ENCODE peak calls at places on chromosomes 11 and 22, in ten cellular contexts. P is mesendoderm, E is adrenal gland, S is adipocyte, Y is upper lobe of right lung, T is tibial nerve, H is body of pancreas, M is transverse colon, R is fibroblast of lung, W is IMR-90. G is an unnamed sample. For H3K4me1, the result is how much of the 10 kb centered on the place peaks cover.

GRCh38 chr22:31945971-31946680 is 1.8 kb downstream of the YWHAH start:
- DNase-seq in P (no peak), E (no peak), S (peak), Y (no peak), T (no peak), H (no peak), M (no peak), R (no peak), W (peak), G (no peak)

GRCh38 chr22:27597703-27598444 is 203.7 kb downstream of the MN1 start:
- DNase-seq in P (peak), E (no peak), S (no peak), Y (no peak), T (no peak), H (peak), M (no peak), R (peak), W (no peak), G (no peak)

GRCh38 chr22:43270314-43270908 is 72.8 kb downstream of the SCUBE1 start:
- DNase-seq in P (peak), E (no peak), S (no peak), Y (no peak), T (no peak), H (no peak), M (peak), R (no peak), W (no peak), G (no peak)

GRCh38 chr11:43786016-43786415 is 94.6 kb upstream of the ALKBH3 start:
- DNase-seq in P (no peak), E (no peak), S (no peak), Y (no peak), T (no peak), H (no peak), M (no peak), R (no peak), W (no peak), G (no peak)

GRCh38 chr22:23363683-23364082 is 183.4 kb downstream of the BCR start:
- DNase-seq in P (no peak), E (no peak), S (no peak), Y (no peak), T (no peak), H (no peak), M (no peak), R (no peak), W (no peak), G (no peak)

GRCh38 chr22:48241658-48242057 is 1479.2 kb downstream of the TBC1D22A start:
- DNase-seq in P (no peak), E (no peak), S (no peak), Y (peak), T (no peak), H (no peak), M (no peak), R (no peak), W (no peak), G (no peak)

GRCh38 chr22:30857791-30858190 is 110.8 kb downstream of the MORC2 start:
- DNase-seq in P (no peak), E (no peak), S (no peak), Y (no peak), T (no peak), H (no peak), M (no peak), R (no peak), W (no peak), G (no peak)

GRCh38 chr11:128482512-128483191 is 104.7 kb downstream of the ETS1 start:
- DNase-seq in P (no peak), E (no peak), S (peak), Y (no peak), T (peak), H (no peak), M (no peak), R (peak), W (peak), G (no peak)

GRCh38 chr22:18070041-18070440 is 7.7 kb upstream of the PEX26 start:
- DNase-seq in P (no peak), E (no peak), S (no peak), Y (no peak), T (no peak), H (no peak), M (no peak), R (no peak), W (no peak), G (no peak)

GRCh38 chr11:60927600-60927999 is 3.3 kb downstream of the TMEM132A start:
- DNase-seq in P (no peak), E (no peak), S (no peak), Y (peak), T (no peak), H (no peak), M (no peak), R (no peak), W (no peak), G (no peak)

GRCh38 chr11:128502736-128503135 is 84.6 kb downstream of the ETS1 start:
- DNase-seq in P (no peak), E (no peak), S (peak), Y (no peak), T (no peak), H (no peak), M (no peak), R (peak), W (peak), G (no peak)

GRCh38 chr22:43853328-43853931 is 8.9 kb downstream of the SULT4A1 start:
- DNase-seq in P (no peak), E (no peak), S (no peak), Y (peak), T (no peak), H (no peak), M (no peak), R (no peak), W (no peak), G (no peak)

GRCh38 chr11:76763573-76764348 is 19.4 kb upstream of the TSKU start:
- DNase-seq in P (no peak), E (peak), S (peak), Y (no peak), T (no peak), H (no peak), M (no peak), R (peak), W (peak), G (no peak)

DNA sequence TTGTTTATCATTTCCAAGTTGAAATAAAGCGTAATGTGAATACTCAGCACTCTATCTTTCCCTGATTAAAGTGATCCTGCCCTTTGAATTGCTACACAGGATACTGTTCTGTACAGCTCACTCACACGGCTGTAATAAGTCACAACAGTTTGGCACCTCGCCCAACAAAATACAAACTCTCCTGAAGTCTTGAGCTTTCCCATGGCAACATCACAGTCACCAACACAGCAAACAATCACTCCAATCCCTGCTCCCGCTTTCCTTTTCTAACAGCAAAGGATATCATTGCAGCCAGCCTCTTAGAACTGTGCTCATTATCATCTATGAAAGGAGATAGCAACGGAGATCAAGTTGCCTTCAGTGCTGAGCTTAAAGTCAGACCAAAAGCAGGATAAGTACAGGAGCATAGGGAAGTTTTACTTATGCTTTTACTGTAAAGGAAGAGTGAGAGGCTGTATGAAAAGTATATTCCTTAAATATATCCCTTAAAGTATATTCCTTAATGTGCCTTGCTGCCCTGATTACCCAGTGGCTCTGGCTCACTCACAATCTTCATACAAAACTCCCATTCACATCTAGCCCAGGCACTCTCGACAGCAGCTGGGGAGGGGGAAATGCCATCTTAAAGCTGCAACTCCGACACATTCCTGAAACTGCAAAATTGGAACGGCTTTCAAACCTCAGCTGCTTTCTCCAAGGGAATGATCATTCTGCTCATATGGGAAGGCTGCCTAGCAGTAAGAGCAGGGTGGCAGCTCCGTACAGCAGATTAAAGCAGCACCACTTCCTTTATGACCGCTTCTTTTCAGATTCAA is 35.9 kb downstream of the MAML2 start:
- DNase-seq in P (peak), E (peak), S (peak), Y (no peak), T (peak), H (peak), M (peak), R (peak), W (peak), G (peak)
- H3K4me1 ChIP-seq in P (under half), E (under half), S (half or more), Y (half or more), T (half or more), H (half or more), M (half or more), R (under half), W (under half), G (under half)

DNA sequence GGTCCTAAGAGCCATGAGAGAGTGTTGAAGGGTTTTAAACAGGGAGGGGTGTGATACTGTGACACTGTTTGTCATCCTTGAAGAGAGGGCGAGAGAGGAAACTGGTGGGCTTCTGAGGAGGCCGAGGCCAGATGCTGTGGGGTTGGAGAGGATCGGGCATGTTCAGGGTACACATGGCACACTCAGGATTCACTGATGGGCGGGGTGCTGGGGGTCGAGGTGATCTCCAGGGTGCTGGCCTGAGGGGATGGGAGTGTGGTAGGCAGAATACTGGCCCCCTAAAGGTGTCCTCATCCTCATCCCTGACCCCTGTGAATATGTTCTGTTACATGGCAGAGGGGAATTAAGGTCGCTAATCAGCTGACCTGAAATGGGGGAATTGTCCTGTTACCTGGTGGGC is 7.3 kb downstream of the TBC1D22A start:
- DNase-seq in P (no peak), E (no peak), S (no peak), Y (no peak), T (no peak), H (no peak), M (no peak), R (no peak), W (no peak), G (no peak)
- H3K4me1 ChIP-seq in P (under half), E (under half), S (under half), Y (under half), T (under half), H (under half), M (under half), R (under half), W (under half), G (under half)

GRCh38 chr22:38257650-38258246 is 15.1 kb downstream of the TMEM184B start:
- DNase-seq in P (no peak), E (no peak), S (peak), Y (no peak), T (no peak), H (peak), M (peak), R (no peak), W (no peak), G (no peak)
- H3K4me1 ChIP-seq in P (under half), E (under half), S (under half), Y (half or more), T (half or more), H (under half), M (half or more), R (under half), W (under half), G (under half)

GRCh38 chr22:29780781-29781676 is 13.9 kb downstream of the UQCR10 start:
- DNase-seq in P (peak), E (no peak), S (peak), Y (no peak), T (no peak), H (no peak), M (no peak), R (peak), W (peak), G (no peak)

GRCh38 chr22:29786026-29786425 is 18.9 kb downstream of the UQCR10 start:
- DNase-seq in P (no peak), E (no peak), S (no peak), Y (no peak), T (no peak), H (no peak), M (no peak), R (no peak), W (no peak), G (no peak)

GRCh38 chr22:29784451-29785361 is 17.5 kb downstream of the UQCR10 start:
- DNase-seq in P (no peak), E (peak), S (no peak), Y (no peak), T (no peak), H (peak), M (no peak), R (peak), W (peak), G (no peak)

GRCh38 chr22:29780220-29780619 is 13.1 kb downstream of the UQCR10 start:
- DNase-seq in P (no peak), E (no peak), S (no peak), Y (no peak), T (no peak), H (no peak), M (no peak), R (no peak), W (no peak), G (no peak)

GRCh38 chr22:29782061-29782845 is 15.1 kb downstream of the UQCR10 start:
- DNase-seq in P (no peak), E (peak), S (no peak), Y (peak), T (no peak), H (peak), M (peak), R (no peak), W (peak), G (peak)
- H3K4me1 ChIP-seq in P (under half), E (half or more), S (under half), Y (under half), T (half or more), H (half or more), M (under half), R (under half), W (under half), G (under half)

GRCh38 chr11:102292951-102293350 is 24.3 kb upstream of the BIRC3 start:
- DNase-seq in P (no peak), E (no peak), S (no peak), Y (no peak), T (no peak), H (no peak), M (no peak), R (no peak), W (no peak), G (no peak)
- H3K4me1 ChIP-seq in P (under half), E (under half), S (under half), Y (under half), T (under half), H (under half), M (under half), R (under half), W (under half), G (under half)

GRCh38 chr11:33319965-33320813 is 63.0 kb downstream of the HIPK3 start:
- DNase-seq in P (peak), E (no peak), S (no peak), Y (no peak), T (no peak), H (no peak), M (no peak), R (no peak), W (no peak), G (no peak)

GRCh38 chr11:33324211-33324985 is 67.2 kb downstream of the HIPK3 start:
- DNase-seq in P (no peak), E (no peak), S (no peak), Y (no peak), T (no peak), H (no peak), M (no peak), R (no peak), W (no peak), G (no peak)

GRCh38 chr11:33323421-33323820 is 66.2 kb downstream of the HIPK3 start:
- DNase-seq in P (no peak), E (no peak), S (no peak), Y (no peak), T (no peak), H (no peak), M (no peak), R (no peak), W (no peak), G (no peak)

GRCh38 chr11:33320814-33321330 is 63.7 kb downstream of the HIPK3 start:
- DNase-seq in P (peak), E (no peak), S (no peak), Y (no peak), T (no peak), H (no peak), M (no peak), R (no peak), W (peak), G (no peak)

GRCh38 chr11:33321483-33321882 is 64.3 kb downstream of the HIPK3 start:
- DNase-seq in P (no peak), E (no peak), S (no peak), Y (no peak), T (no peak), H (no peak), M (no peak), R (no peak), W (no peak), G (no peak)
- H3K4me1 ChIP-seq in P (under half), E (under half), S (under half), Y (half or more), T (under half), H (under half), M (under half), R (under half), W (under half), G (under half)

GRCh38 chr11:13346470-13346869 is 68.9 kb downstream of the BMAL1 start:
- DNase-seq in P (no peak), E (no peak), S (no peak), Y (no peak), T (no peak), H (no peak), M (no peak), R (no peak), W (no peak), G (no peak)
- H3K4me1 ChIP-seq in P (under half), E (under half), S (under half), Y (under half), T (under half), H (under half), M (under half), R (under half), W (under half), G (under half)

GRCh38 chr11:2694995-2695939 is 4.5 kb downstream of the KCNQ1OT1 start:
- DNase-seq in P (no peak), E (no peak), S (no peak), Y (peak), T (no peak), H (peak), M (no peak), R (no peak), W (no peak), G (no peak)

GRCh38 chr11:2693851-2694261 is 5.9 kb downstream of the KCNQ1OT1 start:
- DNase-seq in P (peak), E (no peak), S (no peak), Y (no peak), T (no peak), H (peak), M (no peak), R (no peak), W (no peak), G (no peak)

GRCh38 chr11:2694495-2694894 is 5.3 kb downstream of the KCNQ1OT1 start:
- DNase-seq in P (no peak), E (no peak), S (no peak), Y (no peak), T (no peak), H (peak), M (no peak), R (no peak), W (no peak), G (no peak)

GRCh38 chr11:2691991-2692841 is 7.6 kb downstream of the KCNQ1OT1 start:
- DNase-seq in P (peak), E (no peak), S (no peak), Y (peak), T (no peak), H (peak), M (no peak), R (no peak), W (no peak), G (no peak)

DNA sequence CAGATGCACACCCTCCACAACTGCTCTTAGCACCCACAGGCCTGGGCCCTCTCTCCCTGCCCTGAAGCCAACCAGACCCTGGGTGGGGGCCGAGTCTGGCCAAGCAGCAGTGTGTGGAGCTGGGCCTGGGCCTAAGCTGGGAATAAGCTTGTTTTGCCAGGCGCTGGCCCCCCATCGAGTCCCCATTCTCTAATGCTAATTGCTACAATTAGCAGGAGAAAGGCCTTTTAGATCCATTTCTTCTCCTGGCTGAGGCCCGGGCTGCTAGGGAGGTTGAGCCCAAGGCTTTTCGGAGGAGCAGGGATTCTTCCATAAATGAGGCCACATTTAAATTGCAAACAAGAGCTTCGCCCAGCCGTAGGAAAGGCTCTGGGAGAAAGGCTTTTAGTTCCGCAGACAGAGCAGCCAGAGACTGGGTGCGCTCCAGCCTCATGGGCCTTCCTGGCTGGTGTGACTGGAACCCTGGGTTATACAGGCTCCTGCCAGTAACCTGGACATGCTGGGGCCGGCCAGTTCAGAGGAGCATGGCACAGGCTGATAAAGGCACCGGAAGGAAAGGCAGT is 6.4 kb downstream of the KCNQ1OT1 start:
- DNase-seq in P (peak), E (no peak), S (no peak), Y (no peak), T (no peak), H (peak), M (no peak), R (no peak), W (no peak), G (no peak)
- H3K4me1 ChIP-seq in P (under half), E (under half), S (under half), Y (under half), T (under half), H (half or more), M (under half), R (under half), W (under half), G (under half)

GRCh38 chr11:12179019-12179418 is 68.6 kb downstream of the MICAL2 start:
- DNase-seq in P (no peak), E (no peak), S (no peak), Y (peak), T (no peak), H (peak), M (peak), R (no peak), W (no peak), G (no peak)
- H3K4me1 ChIP-seq in P (under half), E (under half), S (under half), Y (under half), T (under half), H (under half), M (under half), R (under half), W (under half), G (under half)

DNA sequence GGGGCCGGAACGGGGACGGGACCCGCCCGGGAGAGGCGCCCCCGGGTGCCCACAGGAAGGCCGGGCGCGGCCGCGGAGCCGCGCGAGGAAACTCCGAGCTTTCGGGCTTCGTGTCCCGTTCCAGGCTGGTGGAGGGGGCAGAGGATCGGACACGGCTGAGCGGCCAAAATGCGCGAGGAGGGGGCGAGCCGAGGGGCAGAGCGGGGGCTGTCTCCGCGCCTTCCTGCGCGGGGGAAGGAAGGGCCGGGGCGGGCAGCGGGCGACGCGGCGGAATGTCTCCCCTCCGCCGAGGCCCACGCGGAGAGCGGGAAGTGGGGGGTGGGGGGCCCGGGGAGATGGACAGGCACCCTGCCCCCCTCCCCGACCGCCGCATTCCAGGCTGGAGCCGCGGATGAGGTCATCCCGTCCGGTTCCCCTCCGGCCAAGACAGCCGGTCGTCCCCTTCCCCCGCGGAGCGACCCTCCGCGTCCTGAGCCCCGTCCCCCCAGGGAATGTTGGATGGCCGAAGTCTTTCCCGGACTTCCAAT is 465 bp downstream of the CDC42EP1 start:
- DNase-seq in P (peak), E (peak), S (peak), Y (peak), T (no peak), H (peak), M (peak), R (peak), W (peak), G (no peak)
- H3K4me1 ChIP-seq in P (under half), E (under half), S (under half), Y (half or more), T (under half), H (half or more), M (under half), R (under half), W (under half), G (under half)

G was measured in prostate gland.